ENCODE peak calls at places on chromosome 16, in four cellular contexts. K is GM12878, D is HepG2, V is K562. X is an unnamed sample.

GRCh38 chr16:89949121-89949742 is 677 bp downstream of the DEF8 start:
- DNase-seq in D (no peak), V (peak), K (no peak), X (no peak)

GRCh38 chr16:86510465-86511261 is at the start of gene FOXF1:
- DNase-seq in K (no peak), D (no peak), V (no peak), X (no peak)

GRCh38 chr16:88346680-88347505 is 35.9 kb upstream of the ZNF469 start:
- DNase-seq in D (no peak), K (no peak), V (no peak), X (no peak)

GRCh38 chr16:56330476-56330875 is 94.9 kb downstream of the AMFR start:
- DNase-seq in K (no peak), V (no peak), D (no peak), X (no peak)

GRCh38 chr16:27962197-27962596 is 101.3 kb downstream of the GSG1L start:
- DNase-seq in D (no peak), K (no peak), V (no peak), X (no peak)

GRCh38 chr16:10729104-10729503 is 14.5 kb upstream of the NUBP1 start:
- DNase-seq in K (no peak), D (no peak), V (no peak), X (no peak)

GRCh38 chr16:79269211-79269863 is 331.2 kb downstream of the MAF start:
- DNase-seq in V (no peak), K (peak), D (no peak), X (no peak)

GRCh38 chr16:27685802-27686201 is 135.9 kb downstream of the KATNIP start:
- DNase-seq in V (no peak), K (no peak), D (no peak), X (no peak)

GRCh38 chr16:86664518-86665318 is 86.4 kb downstream of the FOXL1 start:
- DNase-seq in V (peak), D (peak), K (peak), X (peak)

GRCh38 chr16:82699711-82700495 is 73.1 kb downstream of the CDH13 start:
- DNase-seq in K (no peak), V (no peak), D (no peak), X (no peak)

GRCh38 chr16:69726313-69727060 is at the start of gene NQO1:
- DNase-seq in D (peak), V (peak), K (peak), X (peak)
- TF ChIP-seq CHD4 in D (peak), V (peak), K (no peak), X (no peak)

GRCh38 chr16:80806957-80807356 is 2.6 kb upstream of the CDYL2 start:
- DNase-seq in K (no peak), V (no peak), D (peak), X (no peak)
- TF ChIP-seq CHD4 in K (no peak), V (no peak), D (no peak), X (no peak)

GRCh38 chr16:19432429-19432828 is 14.7 kb downstream of the TMC5 start:
- DNase-seq in K (no peak), V (no peak), D (peak), X (peak)
- TF ChIP-seq CHD4 in K (no peak), V (no peak), D (no peak), X (no peak)

GRCh38 chr16:85479972-85480726 is 133.0 kb upstream of the GSE1 start:
- DNase-seq in K (no peak), D (no peak), V (no peak), X (peak)

GRCh38 chr16:85481206-85481605 is 131.9 kb upstream of the GSE1 start:
- DNase-seq in D (no peak), K (no peak), V (no peak), X (no peak)

GRCh38 chr16:85483424-85483823 is 129.7 kb upstream of the GSE1 start:
- DNase-seq in K (no peak), D (no peak), V (no peak), X (no peak)

GRCh38 chr16:85481738-85482137 is 131.4 kb upstream of the GSE1 start:
- DNase-seq in D (no peak), V (no peak), K (no peak), X (no peak)

DNA sequence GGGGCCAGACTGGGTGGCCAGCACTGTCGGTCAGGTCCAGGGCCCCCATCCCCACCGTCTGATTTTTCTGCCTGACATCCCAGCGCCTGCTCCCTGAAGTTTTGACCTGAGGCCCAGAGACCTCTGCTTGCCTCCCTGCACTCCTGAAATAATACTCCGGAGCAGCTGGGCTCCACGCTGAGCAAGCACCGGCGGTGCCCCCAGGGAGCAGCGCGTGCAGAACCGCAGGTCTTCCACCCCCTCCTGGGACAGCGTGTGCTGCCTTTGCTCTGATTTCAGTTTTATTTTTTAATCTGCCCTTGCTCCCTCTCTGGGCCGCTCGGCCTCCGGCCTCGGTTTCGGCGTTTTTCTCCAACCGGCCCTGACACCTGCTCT is 132.4 kb upstream of the GSE1 start:
- DNase-seq in D (no peak), K (no peak), V (no peak), X (no peak)
- TF ChIP-seq CHD4 in D (no peak), K (no peak), V (no peak), X (no peak)

DNA sequence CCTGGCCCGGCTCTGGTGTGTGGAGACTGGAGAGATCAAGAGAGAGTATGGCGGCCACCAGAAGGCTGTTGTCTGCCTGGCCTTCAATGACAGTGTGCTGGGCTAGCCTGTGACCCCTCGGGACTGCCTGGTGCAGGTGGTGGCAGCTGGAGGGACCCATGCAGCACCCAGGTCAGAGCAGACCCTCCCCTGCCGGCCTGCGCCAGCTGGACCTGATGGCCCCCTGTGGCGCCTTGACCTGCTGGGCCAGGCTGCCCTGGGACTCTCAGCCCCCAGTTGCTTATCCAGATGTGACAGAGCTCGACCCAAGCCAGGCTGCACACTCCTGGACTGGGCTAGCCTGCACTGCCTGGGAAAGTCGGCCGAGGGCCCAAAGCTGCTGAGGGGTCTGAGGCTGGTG is 1.9 kb downstream of the BRICD5 start:
- DNase-seq in V (no peak), K (no peak), D (no peak), X (no peak)
- TF ChIP-seq CHD4 in V (no peak), K (no peak), D (no peak), X (no peak)